ENCODE peak calls at places on chromosome X, in nine cellular contexts. N, S, J, U, F, H, O, X and M are unnamed samples.

GRCh38 chrX:102546818-102547493 is 30.4 kb upstream of the TMSB15A start:
- DNase-seq in N (no peak), S (no peak), J (no peak), U (no peak), F (no peak), H (no peak), O (no peak), X (no peak), M (no peak)

GRCh38 chrX:34893741-34894140 is 48.9 kb upstream of the FAM47B start:
- DNase-seq in N (no peak), S (no peak), J (no peak), U (no peak), F (no peak), H (no peak), O (peak; percentile 48), X (no peak), M (no peak)

GRCh38 chrX:134545524-134545923 is 85.6 kb downstream of the HPRT1 start:
- DNase-seq in N (no peak), S (no peak), J (no peak), U (no peak), F (no peak), H (peak; percentile 35), O (no peak), X (no peak), M (no peak)

GRCh38 chrX:123803331-123803983 is 56.4 kb upstream of the XIAP start:
- DNase-seq in N (no peak), S (no peak), J (peak; percentile 61), U (peak; percentile 43), F (no peak), H (peak; percentile 69), O (peak; percentile 90), X (no peak), M (no peak)

GRCh38 chrX:41447897-41448296 is 754 bp downstream of the NYX start:
- DNase-seq in N (no peak), S (no peak), J (no peak), U (no peak), F (no peak), H (no peak), O (no peak), X (no peak), M (no peak)

GRCh38 chrX:28124416-28124815 is 143.2 kb upstream of the DCAF8L1 start:
- DNase-seq in N (no peak), S (no peak), J (no peak), U (no peak), F (no peak), H (no peak), O (peak; percentile 43), X (no peak), M (no peak)

GRCh38 chrX:18577400-18577799 is 94.5 kb downstream of the RS1 start:
- DNase-seq in N (no peak), S (no peak), J (no peak), U (no peak), F (no peak), H (no peak), O (no peak), X (no peak), M (no peak)

GRCh38 chrX:137929951-137930350 is 364.0 kb downstream of the ZIC3 start:
- DNase-seq in N (no peak), S (no peak), J (no peak), U (no peak), F (no peak), H (no peak), O (peak; percentile 62), X (no peak), M (no peak)

GRCh38 chrX:130066975-130067615 is 43.2 kb downstream of the ELF4 start:
- DNase-seq in N (no peak), S (no peak), J (no peak), U (no peak), F (no peak), H (no peak), O (no peak), X (no peak), M (no peak)

GRCh38 chrX:5306654-5307121 is 922.0 kb downstream of the NLGN4X start:
- DNase-seq in N (no peak), S (no peak), J (no peak), U (no peak), F (no peak), H (no peak), O (no peak), X (no peak), M (no peak)

GRCh38 chrX:118025193-118025592 is 91.4 kb downstream of the KLHL13 start:
- DNase-seq in N (no peak), S (no peak), J (no peak), U (no peak), F (no peak), H (no peak), O (peak; percentile 33), X (no peak), M (no peak)

GRCh38 chrX:80816051-80816450 is 6.4 kb upstream of the BRWD3 start:
- DNase-seq in N (no peak), S (no peak), J (no peak), U (no peak), F (no peak), H (no peak), O (no peak), X (no peak), M (no peak)

GRCh38 chrX:1159515-1159914 is 52.9 kb downstream of the CRLF2 start:
- DNase-seq in N (no peak), S (no peak), J (no peak), U (no peak), F (no peak), H (no peak), O (no peak), X (no peak), M (no peak)

GRCh38 chrX:69082055-69082752 is 83.0 kb downstream of the PJA1 start:
- DNase-seq in N (no peak), S (no peak), J (no peak), U (no peak), F (no peak), H (no peak), O (no peak), X (no peak), M (no peak)

GRCh38 chrX:124033821-124034220 is 72.3 kb downstream of the STAG2 start:
- DNase-seq in N (no peak), S (no peak), J (peak; percentile 12), U (no peak), F (no peak), H (peak; percentile 17), O (peak; percentile 68), X (no peak), M (no peak)

GRCh38 chrX:12956704-12957541 is 18.0 kb upstream of the TMSB4X start:
- DNase-seq in N (no peak), S (no peak), J (peak; percentile 76), U (no peak), F (no peak), H (peak; percentile 33), O (peak; percentile 55), X (no peak), M (no peak)

GRCh38 chrX:18607966-18608365 is 63.9 kb downstream of the RS1 start:
- DNase-seq in N (no peak), S (no peak), J (no peak), U (no peak), F (no peak), H (no peak), O (no peak), X (no peak), M (no peak)

DNA sequence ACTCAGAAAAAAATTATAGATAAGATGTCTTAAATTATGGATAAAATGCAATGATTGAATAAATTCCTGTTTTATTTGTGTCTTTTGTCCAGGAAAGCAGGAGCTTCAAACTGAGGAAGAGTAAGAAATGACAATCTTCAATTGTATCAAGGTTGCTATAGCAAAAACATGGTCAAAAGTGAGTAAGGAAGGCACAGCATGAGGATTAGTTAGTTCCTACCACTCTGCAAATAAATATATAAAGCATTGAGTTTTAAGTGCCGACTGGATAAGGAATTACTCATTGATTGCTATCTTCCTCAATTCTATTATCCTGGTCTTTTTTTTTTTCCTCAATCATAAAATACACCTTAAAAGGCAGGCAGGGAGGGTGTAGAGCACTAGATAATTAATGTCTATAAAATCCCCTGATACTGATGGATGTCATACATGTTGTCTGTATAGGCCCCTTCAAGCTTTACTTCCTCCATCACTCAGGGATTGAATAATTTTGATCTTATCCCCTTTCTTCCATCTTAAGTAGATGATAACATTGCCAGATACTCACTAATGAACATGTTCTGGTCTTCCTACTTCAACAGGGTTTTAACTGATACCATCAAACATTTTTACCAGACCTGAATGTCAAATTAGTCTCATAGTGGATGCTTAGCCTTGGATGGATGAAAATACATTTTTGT is 86.6 kb downstream of the MID1 start:
- DNase-seq in N (no peak), S (no peak), J (no peak), U (no peak), F (no peak), H (no peak), O (no peak), X (no peak), M (no peak)
- H3K4me3 ChIP-seq in N (no peak overlapping the region), S (no peak overlapping the region), J (no peak overlapping the region), U (no peak overlapping the region), F (no peak overlapping the region), H (no peak overlapping the region), O (no peak overlapping the region), X (no peak overlapping the region), M (no peak overlapping the region)

GRCh38 chrX:74291964-74292891 is 11.8 kb upstream of the ZCCHC13 start:
- DNase-seq in N (peak; percentile 81), S (peak; percentile 92), J (peak; percentile 91), U (peak; percentile 85), F (peak; percentile 89), H (peak; percentile 89), O (peak; percentile 85), X (peak; percentile 43), M (peak; percentile 65)
- TF ChIP-seq CTCF in N (no peak), S (peak; percentile 13), J (no peak), U (peak; percentile 4), F (peak; percentile 50), H (peak; percentile 19), O (peak; percentile 42), X (no peak), M (no peak)

DNA sequence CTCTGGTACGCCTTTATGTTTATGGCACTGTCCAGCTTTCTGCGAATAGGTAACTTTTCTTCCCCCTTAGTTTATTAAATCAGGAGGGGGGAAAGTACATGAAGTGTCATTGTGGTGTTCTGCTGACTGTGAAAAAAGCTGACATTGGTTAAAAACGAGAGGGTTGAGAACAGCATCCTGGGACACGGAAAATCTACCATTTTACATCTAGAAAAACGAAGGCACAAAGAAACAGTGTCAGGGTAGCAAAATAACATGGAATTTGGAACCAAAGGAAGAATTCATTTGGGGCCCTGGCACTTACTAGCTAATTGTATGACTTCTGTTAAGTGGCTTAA is 1.2 kb upstream of the AMOT start:
- DNase-seq in N (no peak), S (no peak), J (no peak), U (no peak), F (no peak), H (no peak), O (no peak), X (no peak), M (no peak)
- H3K4me3 ChIP-seq in N (peak overlapping the region; percentile 64), S (peak overlapping the region; percentile 75), J (peak overlapping the region; percentile 35), U (peak overlapping the region; percentile 51), F (peak overlapping the region; percentile 77), H (peak overlapping the region; percentile 50), O (peak overlapping the region; percentile 73), X (peak overlapping the region; percentile 66), M (peak overlapping the region; percentile 85)

DNA sequence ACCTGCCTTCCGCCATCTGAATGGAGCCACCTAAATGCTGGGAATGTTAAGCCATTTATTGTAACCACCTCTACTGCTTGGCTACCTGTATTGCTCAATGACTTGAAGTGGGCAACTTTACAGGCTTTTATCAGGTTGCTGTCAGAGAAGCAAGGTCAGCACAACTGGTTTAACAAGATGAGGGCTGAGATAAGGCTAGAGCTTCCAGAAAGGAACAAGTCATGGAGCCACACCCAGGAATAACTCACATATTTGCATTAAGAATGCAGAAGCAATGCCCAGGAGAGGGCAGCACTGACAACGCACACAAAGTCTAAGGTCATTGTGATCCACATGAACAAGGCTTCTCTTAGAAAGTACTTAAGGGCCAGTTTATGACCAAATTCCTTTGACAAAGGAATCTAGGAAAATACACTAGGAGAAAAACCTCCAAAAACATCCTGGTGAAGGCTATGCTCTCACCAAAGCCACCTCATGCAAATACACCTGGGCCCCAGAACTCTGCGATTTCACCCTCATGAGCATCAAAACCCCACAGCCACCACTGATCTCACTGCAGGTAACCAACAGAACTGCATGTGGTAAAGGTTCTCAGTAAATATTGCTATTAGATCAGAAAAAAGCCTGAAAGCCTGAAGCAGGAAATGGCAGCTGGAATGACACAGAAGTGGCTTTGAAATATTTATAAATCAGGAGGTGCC is 15.0 kb upstream of the STS start:
- DNase-seq in N (peak; percentile 59), S (peak; percentile 74), J (peak; percentile 75), U (peak; percentile 86), F (peak; percentile 52), H (peak; percentile 77), O (peak; percentile 96), X (no peak), M (no peak)
- TF ChIP-seq CTCF in N (no peak), S (peak; percentile 39), J (peak; percentile 51), U (peak; percentile 58), F (peak; percentile 33), H (peak; percentile 56), O (peak; percentile 77), X (peak; percentile 42), M (no peak)